ENCODE peak calls at places on chromosomes 6 and 20, in six cellular contexts. N is GM23248, X is Ammon's horn, B is GM20000, F is EH, V is mucosa of gallbladder. Y is an unnamed sample.

GRCh38 chr6:74871757-74872156 is 334.1 kb downstream of the COL12A1 start:
- DNase-seq in N (peak; percentile 30), X (no peak), B (no peak), F (peak; percentile 51), V (no peak), Y (no peak)

GRCh38 chr20:44963325-44964215 is 2.7 kb upstream of the STK4 start:
- DNase-seq in N (no peak), X (no peak), B (no peak), F (no peak), V (no peak), Y (no peak)

GRCh38 chr6:107800564-107801164 is 23.4 kb downstream of the SCML4 start:
- DNase-seq in N (peak; percentile 12), X (no peak), B (peak; percentile 48), F (peak; percentile 3), V (no peak), Y (no peak)

GRCh38 chr6:72553531-72554202 is 68.2 kb upstream of the KCNQ5 start:
- DNase-seq in N (peak; percentile 95), X (no peak), B (no peak), F (peak; percentile 91), V (no peak), Y (no peak)

GRCh38 chr6:168179133-168179532 is 100.1 kb upstream of the FRMD1 start:
- DNase-seq in N (no peak), X (no peak), B (no peak), F (no peak), V (no peak), Y (no peak)

GRCh38 chr6:14547284-14548001 is 429.9 kb downstream of the CD83 start:
- DNase-seq in N (no peak), X (no peak), B (no peak), F (no peak), V (no peak), Y (no peak)

GRCh38 chr6:12351672-12352071 is 61.5 kb downstream of the EDN1 start:
- DNase-seq in N (no peak), X (no peak), B (no peak), F (no peak), V (no peak), Y (no peak)

GRCh38 chr6:105250523-105250922 is 70.7 kb upstream of the POPDC3 start:
- DNase-seq in N (peak; percentile 39), X (no peak), B (no peak), F (no peak), V (no peak), Y (no peak)

GRCh38 chr20:24989162-24989561 is 3.4 kb downstream of the APMAP start:
- DNase-seq in N (no peak), X (peak; percentile 60), B (no peak), F (no peak), V (no peak), Y (no peak)

GRCh38 chr6:32168350-32168749 is 4.0 kb downstream of the EGFL8 start:
- DNase-seq in N (no peak), X (no peak), B (no peak), F (no peak), V (no peak), Y (no peak)

GRCh38 chr6:46186583-46186982 is 15.8 kb upstream of the ENPP5 start:
- DNase-seq in N (no peak), X (no peak), B (no peak), F (no peak), V (no peak), Y (no peak)

GRCh38 chr20:25236450-25237304 is 11.2 kb upstream of the PYGB start:
- DNase-seq in N (no peak), X (no peak), B (no peak), F (no peak), V (no peak), Y (no peak)

GRCh38 chr20:37327748-37328147 is 18.2 kb upstream of the SRC start:
- DNase-seq in N (peak; percentile 92), X (no peak), B (no peak), F (peak; percentile 87), V (peak; percentile 76), Y (no peak)

GRCh38 chr20:38094373-38094775 is 60.8 kb downstream of the RPRD1B start:
- DNase-seq in N (peak; percentile 91), X (no peak), B (peak; percentile 73), F (peak; percentile 80), V (no peak), Y (no peak)

GRCh38 chr6:40425192-40425919 is 161.8 kb downstream of the LRFN2 start:
- DNase-seq in N (peak; percentile 7), X (peak; percentile 80), B (no peak), F (no peak), V (no peak), Y (no peak)

GRCh38 chr6:57078808-57079207 is 11.2 kb upstream of the ZNF451 start:
- DNase-seq in N (no peak), X (no peak), B (no peak), F (no peak), V (no peak), Y (no peak)

GRCh38 chr6:136249336-136249735 is 775 bp downstream of the MTFR2 start:
- DNase-seq in N (peak; percentile 33), X (no peak), B (no peak), F (peak; percentile 51), V (no peak), Y (no peak)

GRCh38 chr6:26333458-26334297 is 31.3 kb upstream of the BTN3A2 start:
- DNase-seq in N (no peak), X (no peak), B (no peak), F (no peak), V (no peak), Y (no peak)

GRCh38 chr6:35359744-35360348 is 17.5 kb downstream of the PPARD start:
- DNase-seq in N (peak; percentile 87), X (peak; percentile 85), B (no peak), F (peak; percentile 95), V (peak; percentile 49), Y (no peak)

GRCh38 chr6:136317023-136317649 is 27.5 kb upstream of the BCLAF1 start:
- DNase-seq in N (peak; percentile 77), X (peak; percentile 86), B (peak; percentile 58), F (peak; percentile 65), V (peak; percentile 58), Y (peak; percentile 62)

GRCh38 chr20:8303651-8304050 is 171.6 kb downstream of the PLCB1 start:
- DNase-seq in N (no peak), X (no peak), B (no peak), F (no peak), V (no peak), Y (no peak)

Y was measured in WERI-Rb-1.